ENCODE peak calls at places on chromosomes 6 and 20, in eight cellular contexts. Q, D, Y, S, N, I, F and G are unnamed samples.

GRCh38 chr6:163872335-163872734 is 457.8 kb downstream of the QKI start:
- DNase-seq in S (no peak), Q (no peak), I (no peak), Y (no peak), F (no peak), N (no peak), D (no peak), G (no peak)

GRCh38 chr20:52294106-52294628 is 102.6 kb upstream of the ZFP64 start:
- DNase-seq in Y (no peak), I (no peak), D (no peak), Q (no peak), N (no peak), F (no peak), S (no peak), G (no peak)

GRCh38 chr6:25312703-25313102 is 33.5 kb downstream of the CARMIL1 start:
- DNase-seq in Q (no peak), D (no peak), Y (peak), I (no peak), N (no peak), F (no peak), S (no peak), G (no peak)

GRCh38 chr6:130012728-130013127 is 5.7 kb upstream of the L3MBTL3 start:
- DNase-seq in S (no peak), F (no peak), I (no peak), N (no peak), D (no peak), Y (no peak), Q (no peak), G (no peak)

GRCh38 chr20:48999890-49000870 is 45.9 kb upstream of the CSE1L start:
- DNase-seq in D (no peak), N (no peak), Y (no peak), F (no peak), I (no peak), Q (no peak), S (no peak), G (no peak)

GRCh38 chr6:155791891-155792290 is 336.3 kb upstream of the NOX3 start:
- DNase-seq in I (no peak), D (no peak), F (no peak), Q (no peak), Y (no peak), S (no peak), N (no peak), G (no peak)

GRCh38 chr6:89372506-89372901 is 20.0 kb upstream of the UBE2J1 start:
- DNase-seq in F (no peak), D (no peak), Q (no peak), I (no peak), S (no peak), N (no peak), Y (peak), G (no peak)

GRCh38 chr6:53287336-53288225 is 61.2 kb downstream of the ELOVL5 start:
- DNase-seq in N (no peak), D (no peak), Y (no peak), I (peak), S (no peak), F (no peak), Q (no peak), G (no peak)

GRCh38 chr6:130945401-130945919 is 117.6 kb downstream of the EPB41L2 start:
- DNase-seq in D (no peak), Q (no peak), Y (no peak), I (no peak), S (no peak), N (no peak), F (no peak), G (no peak)

GRCh38 chr6:10156875-10157274 is 258.0 kb downstream of the TFAP2A start:
- DNase-seq in N (no peak), S (no peak), F (no peak), D (no peak), Q (no peak), I (no peak), Y (no peak), G (no peak)

GRCh38 chr6:40536442-40536841 is 50.7 kb downstream of the LRFN2 start:
- DNase-seq in N (no peak), Q (no peak), F (no peak), I (no peak), S (peak), D (no peak), Y (no peak), G (no peak)

GRCh38 chr20:61560361-61560853 is 308.3 kb downstream of the CDH4 start:
- DNase-seq in I (no peak), Y (no peak), D (no peak), Q (no peak), N (no peak), F (no peak), S (no peak), G (no peak)

GRCh38 chr6:141744971-141745370 is 387.8 kb upstream of the GJE1 start:
- DNase-seq in I (no peak), F (no peak), D (no peak), Q (no peak), S (no peak), N (no peak), Y (no peak), G (no peak)

GRCh38 chr6:94251878-94252277 is 832.5 kb upstream of the EPHA7 start:
- DNase-seq in D (no peak), S (no peak), Y (no peak), F (no peak), I (no peak), N (no peak), Q (no peak), G (no peak)

GRCh38 chr6:15911753-15912504 is 217.0 kb upstream of the MYLIP start:
- DNase-seq in F (no peak), D (no peak), Y (no peak), N (no peak), I (no peak), Q (no peak), S (no peak), G (no peak)

GRCh38 chr6:12291083-12291784 is 1.1 kb downstream of the EDN1 start:
- DNase-seq in D (no peak), Y (no peak), S (no peak), F (no peak), I (no peak), Q (no peak), N (no peak), G (no peak)

GRCh38 chr6:33279971-33280511 is 3.1 kb downstream of the B3GALT4 start:
- DNase-seq in Q (no peak), I (no peak), S (peak), D (no peak), F (no peak), Y (peak), N (no peak), G (no peak)

GRCh38 chr6:100593522-100593921 is 128.8 kb upstream of the SIM1 start:
- DNase-seq in N (no peak), I (no peak), S (no peak), Y (no peak), D (no peak), F (no peak), Q (no peak), G (no peak)

GRCh38 chr6:55250400-55250799 is 76.1 kb downstream of the HCRTR2 start:
- DNase-seq in N (no peak), I (no peak), F (no peak), Q (no peak), D (no peak), Y (no peak), S (no peak), G (no peak)

GRCh38 chr20:62433655-62434054 is 6.3 kb upstream of the RBBP8NL start:
- DNase-seq in D (no peak), N (no peak), Y (no peak), Q (no peak), F (peak), I (peak), S (no peak), G (no peak)

GRCh38 chr6:32666420-32667300 is at the start of gene HLA-DQB1:
- DNase-seq in Y (peak), F (no peak), I (no peak), Q (no peak), D (no peak), S (peak), N (no peak), G (no peak)

GRCh38 chr6:158213925-158214674 is 46.0 kb downstream of the GTF2H5 start:
- DNase-seq in I (peak), F (peak), S (peak), Q (peak), D (no peak), Y (peak), N (no peak), G (no peak)

GRCh38 chr6:149642829-149643580 is 5.5 kb downstream of the KATNA1 start:
- DNase-seq in Y (no peak), I (no peak), D (no peak), Q (no peak), S (no peak), F (no peak), N (no peak), G (no peak)

DNA sequence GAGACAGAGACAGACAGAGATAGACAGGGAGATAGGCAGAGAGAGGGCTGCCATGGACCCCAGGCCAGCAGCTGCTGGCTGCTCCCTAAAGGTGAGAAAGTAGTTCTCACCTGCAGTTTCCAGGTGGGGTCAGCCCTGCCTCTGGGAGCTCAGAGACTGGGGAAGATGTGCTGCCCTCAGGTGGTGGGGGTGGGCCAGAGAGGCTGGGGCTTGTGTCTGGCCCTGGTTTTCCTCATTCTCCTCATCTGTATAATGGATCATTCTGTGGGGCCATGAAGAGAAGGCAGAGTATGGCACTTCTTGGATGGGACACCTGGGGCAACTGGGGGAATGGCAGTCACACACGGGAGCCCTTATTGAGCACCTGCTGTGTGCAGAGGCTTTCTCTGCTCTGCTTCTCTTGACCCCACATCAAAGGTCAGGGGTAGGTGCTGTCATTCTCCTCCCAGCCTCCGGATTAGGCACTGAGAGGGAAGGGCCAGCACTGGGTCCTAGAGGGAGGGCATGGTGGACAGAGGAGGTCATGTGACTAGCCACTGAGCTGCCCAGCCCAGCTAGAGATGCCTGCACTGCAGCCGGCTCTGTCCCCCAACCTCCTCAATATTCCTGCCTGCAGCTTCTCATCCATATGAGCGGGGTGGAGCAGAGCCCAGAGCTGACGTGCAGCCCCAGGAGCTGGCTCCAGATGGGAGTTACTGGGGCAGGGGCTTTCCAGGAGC is 4.1 kb downstream of the ANGPT4 start:
- DNase-seq in S (no peak), D (no peak), I (no peak), Q (no peak), N (no peak), Y (peak), F (no peak), G (no peak)
- TF ChIP-seq CTCF in S (no peak), D (no peak), I (no peak), Q (no peak), N (no peak), Y (peak), F (no peak), G (no peak)

DNA sequence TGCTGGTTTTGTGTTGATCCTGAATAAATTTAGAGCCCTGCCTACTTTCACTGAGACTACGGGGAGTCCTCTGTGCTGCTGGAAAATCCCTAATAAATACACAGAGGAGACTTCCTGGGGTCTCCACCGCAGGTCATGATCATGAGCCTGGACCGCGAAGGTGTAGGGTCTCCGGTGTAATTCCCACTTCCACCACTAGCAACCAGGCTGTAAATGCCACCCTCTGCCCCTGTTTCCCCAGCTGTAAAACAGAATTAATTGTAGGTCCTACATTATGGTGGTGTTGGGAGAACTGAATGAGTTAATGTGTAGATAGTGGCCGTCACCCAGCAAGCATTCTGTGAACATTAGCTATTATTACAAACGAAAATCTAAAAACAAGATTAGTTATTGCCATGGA is 191.6 kb upstream of the THBS2 start:
- DNase-seq in Q (no peak), S (no peak), D (no peak), I (no peak), N (no peak), Y (no peak), F (no peak), G (no peak)
- TF ChIP-seq CTCF in Q (no peak), S (peak), D (no peak), I (no peak), N (no peak), Y (peak), F (no peak), G (no peak)

DNA sequence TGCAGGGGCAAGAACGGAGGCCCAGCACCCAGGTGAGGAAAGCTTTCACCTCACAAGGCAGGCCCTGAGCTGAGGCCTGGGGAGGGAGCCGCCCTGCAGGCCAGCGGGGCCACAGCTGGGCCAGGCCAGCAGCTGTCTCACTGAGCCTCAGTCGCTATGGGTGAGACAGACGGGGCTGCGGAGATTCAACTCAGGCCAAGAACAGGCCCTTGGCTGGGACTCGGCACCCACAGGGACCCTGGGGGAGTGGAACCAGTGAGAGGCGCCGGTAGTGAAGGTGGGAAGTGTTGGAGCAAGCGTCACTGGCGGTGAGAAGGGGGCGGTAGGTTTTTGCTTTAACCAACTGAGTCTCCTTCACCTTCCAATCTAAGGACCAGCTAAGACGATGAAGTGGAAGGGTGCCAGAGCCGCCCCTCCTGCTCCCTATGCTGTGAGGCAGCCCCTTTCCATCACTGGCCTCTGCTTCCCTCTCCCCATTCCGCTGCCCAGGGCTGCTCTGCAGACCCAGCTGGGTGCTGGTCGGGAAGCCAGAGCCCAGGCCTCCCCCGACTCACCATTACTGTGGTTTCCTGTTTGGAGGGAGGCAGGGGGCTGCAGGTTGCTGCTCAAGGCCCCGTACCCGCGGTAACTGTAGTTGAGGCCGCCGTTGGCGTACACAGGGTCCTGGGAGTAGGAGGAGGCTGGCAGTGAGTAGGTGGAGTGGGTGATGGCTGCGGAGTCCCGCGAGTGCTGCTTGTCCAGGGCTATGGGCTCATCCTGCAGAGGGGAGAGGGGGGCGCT is 93.7 kb downstream of the ASXL1 start:
- DNase-seq in Y (no peak), D (no peak), N (no peak), I (no peak), S (no peak), F (no peak), Q (no peak), G (no peak)
- TF ChIP-seq CTCF in Y (peak), D (no peak), N (no peak), I (no peak), S (no peak), F (no peak), Q (no peak), G (no peak)

GRCh38 chr6:170476360-170476759 is 76.7 kb downstream of the PSMB1 start:
- DNase-seq in Q (no peak), F (no peak), S (no peak), D (no peak), N (no peak), Y (no peak), I (no peak), G (no peak)

GRCh38 chr6:170475118-170475517 is 78.0 kb downstream of the PSMB1 start:
- DNase-seq in Y (no peak), I (no peak), Q (no peak), N (no peak), D (no peak), S (no peak), F (no peak), G (no peak)

GRCh38 chr6:170485159-170485558 is 67.9 kb downstream of the PSMB1 start:
- DNase-seq in N (no peak), F (no peak), I (no peak), S (peak), Y (no peak), Q (no peak), D (no peak), G (no peak)

GRCh38 chr6:170483413-170483812 is 69.7 kb downstream of the PSMB1 start:
- DNase-seq in Y (no peak), F (no peak), I (no peak), Q (no peak), D (no peak), N (no peak), S (no peak), G (no peak)

GRCh38 chr6:170480045-170480714 is 72.9 kb downstream of the PSMB1 start:
- DNase-seq in Y (no peak), Q (no peak), I (no peak), N (no peak), D (no peak), F (peak), S (no peak), G (no peak)
- TF ChIP-seq CTCF in Y (no peak), Q (peak), I (no peak), N (no peak), D (no peak), F (no peak), S (peak), G (peak)